ENCODE peak calls at places on chromosomes 4 and X, in ten cellular contexts. V is RWPE1; C is right atrium auricular region; O is osteocyte; Z is CD4-positive, alpha-beta T cell; K is A549; S is psoas muscle; J is endothelial cell; P is heart right ventricle; T is dorsolateral prefrontal cortex. G is an unnamed sample.

GRCh38 chr4:8472689-8473197 is 32.2 kb downstream of the TRMT44 start:
- DNase-seq in T (no peak), P (peak; percentile 41), C (no peak), Z (no peak), V (no peak), K (no peak), O (no peak), J (no peak), S (no peak), G (no peak)

GRCh38 chrX:119073200-119073905 is 560 bp downstream of the CT47C1 start:
- DNase-seq in P (no peak), J (no peak), C (no peak), K (no peak), T (no peak), O (peak; percentile 79), S (no peak), Z (no peak), V (no peak), G (no peak)

GRCh38 chr4:52939739-52940138 is 77.6 kb downstream of the RASL11B start:
- DNase-seq in O (no peak), P (no peak), K (no peak), T (peak; percentile 36), J (no peak), V (no peak), Z (no peak), S (no peak), C (no peak), G (no peak)

GRCh38 chr4:168766537-168767316 is 243.3 kb downstream of the CBR4 start:
- DNase-seq in C (no peak), Z (no peak), P (no peak), T (no peak), K (no peak), V (no peak), J (no peak), O (no peak), S (no peak), G (no peak)

GRCh38 chrX:149845385-149845784 is 35.6 kb upstream of the MAGEA8 start:
- DNase-seq in C (no peak), K (no peak), S (no peak), O (no peak), T (no peak), V (no peak), J (no peak), P (no peak), Z (no peak), G (no peak)

GRCh38 chr4:139301821-139302611 is at the start of gene NDUFC1:
- DNase-seq in S (peak; percentile 76), P (peak; percentile 43), Z (peak; percentile 38), O (peak; percentile 85), V (peak; percentile 60), K (peak; percentile 59), C (peak; percentile 64), T (peak; percentile 43), J (peak; percentile 46), G (peak; percentile 67)

GRCh38 chr4:94488667-94489066 is 36.9 kb downstream of the PDLIM5 start:
- DNase-seq in T (no peak), K (peak; percentile 82), Z (no peak), V (peak; percentile 85), C (no peak), P (no peak), J (no peak), S (no peak), O (no peak), G (no peak)

GRCh38 chr4:74042681-74043080 is 4.2 kb upstream of the CXCL3 start:
- DNase-seq in C (no peak), Z (no peak), J (no peak), T (no peak), O (no peak), S (no peak), V (no peak), K (no peak), P (no peak), G (no peak)

GRCh38 chrX:30627818-30628652 is 25.2 kb upstream of the GK start:
- DNase-seq in Z (no peak), K (peak; percentile 22), T (no peak), O (no peak), J (no peak), S (no peak), V (no peak), P (no peak), C (no peak), G (no peak)

GRCh38 chr4:6957148-6957520 is 47.5 kb downstream of the TBC1D14 start:
- DNase-seq in S (no peak), P (no peak), C (no peak), T (no peak), O (no peak), V (no peak), Z (no peak), K (no peak), J (no peak), G (no peak)

GRCh38 chr4:85475631-85476233 is 782 bp downstream of the ARHGAP24 start:
- DNase-seq in P (peak; percentile 34), J (peak; percentile 54), V (no peak), T (no peak), Z (no peak), S (peak; percentile 50), K (peak; percentile 42), O (no peak), C (no peak), G (no peak)

GRCh38 chr4:41213563-41214157 is 682 bp downstream of the APBB2 start:
- DNase-seq in C (no peak), P (peak; percentile 37), O (no peak), V (no peak), T (no peak), Z (no peak), K (no peak), S (peak; percentile 57), J (peak; percentile 43), G (no peak)
- TF ChIP-seq CTCF in C (no peak), P (no peak), O (no peak), V (no peak), T (no peak), Z (no peak), K (no peak), S (no peak), J (no peak), G (no peak)

GRCh38 chrX:39650883-39651282 is 446.9 kb downstream of the BCOR start:
- DNase-seq in T (no peak), K (no peak), O (no peak), C (no peak), S (no peak), Z (no peak), V (no peak), J (no peak), P (no peak), G (no peak)

GRCh38 chrX:39654952-39655351 is 442.8 kb downstream of the BCOR start:
- DNase-seq in V (no peak), S (no peak), T (no peak), P (no peak), Z (no peak), K (no peak), C (no peak), O (no peak), J (no peak), G (no peak)

GRCh38 chrX:39653656-39654055 is 444.1 kb downstream of the BCOR start:
- DNase-seq in Z (no peak), V (no peak), O (no peak), K (no peak), S (no peak), J (no peak), P (no peak), C (no peak), T (peak; percentile 61), G (no peak)

GRCh38 chrX:39654183-39654925 is 443.4 kb downstream of the BCOR start:
- DNase-seq in K (no peak), Z (no peak), J (no peak), V (no peak), T (no peak), P (no peak), O (no peak), C (no peak), S (no peak), G (no peak)

DNA sequence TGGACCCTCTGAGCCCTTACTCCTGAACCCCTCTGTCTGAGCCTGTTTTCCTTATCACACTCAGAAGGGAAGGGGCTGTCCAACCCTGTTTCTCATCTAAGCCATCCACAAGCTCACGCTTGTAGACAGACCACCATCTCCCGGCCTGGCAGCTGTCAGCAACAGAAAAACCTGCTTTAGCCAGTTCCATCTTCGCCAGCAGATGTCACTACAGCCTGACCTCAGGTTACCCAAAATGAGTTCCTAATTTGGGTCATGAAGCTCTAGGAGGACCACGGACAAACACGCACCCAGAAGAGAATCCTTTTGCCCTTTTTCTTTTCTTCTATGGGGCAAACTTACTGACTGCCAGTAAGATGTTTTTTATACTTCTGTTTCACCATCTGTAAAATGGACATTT is 445.4 kb downstream of the BCOR start:
- DNase-seq in C (no peak), P (no peak), O (no peak), Z (no peak), T (no peak), V (no peak), K (peak; percentile 29), S (no peak), J (peak; percentile 10), G (no peak)
- TF ChIP-seq CTCF in C (no peak), P (peak; percentile 54), O (peak; percentile 39), Z (no peak), T (peak; percentile 18), V (peak; percentile 18), K (peak; percentile 39), S (peak; percentile 36), J (no peak), G (no peak)

GRCh38 chrX:23398570-23398969 is 63.9 kb downstream of the PTCHD1 start:
- DNase-seq in V (no peak), J (no peak), S (no peak), C (no peak), T (no peak), P (no peak), Z (no peak), O (no peak), K (no peak), G (no peak)

DNA sequence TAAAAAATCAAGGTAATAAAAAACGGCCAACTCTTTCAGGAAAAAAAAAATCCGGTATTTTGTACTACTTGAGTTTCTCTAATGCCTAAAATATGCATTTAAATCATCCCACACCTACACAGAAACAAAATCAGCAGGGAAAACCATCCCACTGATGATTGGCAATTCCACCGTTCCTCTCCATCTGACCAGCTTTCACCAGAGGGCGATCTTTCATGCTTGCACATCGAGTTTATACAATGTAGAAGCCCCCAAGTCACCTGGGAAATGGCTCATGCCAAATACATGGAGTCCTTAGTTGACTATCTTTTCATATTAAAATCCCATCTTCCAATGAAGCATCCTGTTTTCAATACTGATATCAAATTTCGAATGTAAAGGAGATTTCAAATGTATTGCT is 69.2 kb downstream of the PTCHD1 start:
- DNase-seq in V (no peak), O (no peak), J (no peak), P (no peak), C (no peak), K (peak; percentile 7), Z (no peak), T (no peak), S (no peak), G (no peak)
- TF ChIP-seq CTCF in V (no peak), O (peak; percentile 12), J (no peak), P (no peak), C (no peak), K (no peak), Z (no peak), T (no peak), S (peak; percentile 18), G (no peak)

DNA sequence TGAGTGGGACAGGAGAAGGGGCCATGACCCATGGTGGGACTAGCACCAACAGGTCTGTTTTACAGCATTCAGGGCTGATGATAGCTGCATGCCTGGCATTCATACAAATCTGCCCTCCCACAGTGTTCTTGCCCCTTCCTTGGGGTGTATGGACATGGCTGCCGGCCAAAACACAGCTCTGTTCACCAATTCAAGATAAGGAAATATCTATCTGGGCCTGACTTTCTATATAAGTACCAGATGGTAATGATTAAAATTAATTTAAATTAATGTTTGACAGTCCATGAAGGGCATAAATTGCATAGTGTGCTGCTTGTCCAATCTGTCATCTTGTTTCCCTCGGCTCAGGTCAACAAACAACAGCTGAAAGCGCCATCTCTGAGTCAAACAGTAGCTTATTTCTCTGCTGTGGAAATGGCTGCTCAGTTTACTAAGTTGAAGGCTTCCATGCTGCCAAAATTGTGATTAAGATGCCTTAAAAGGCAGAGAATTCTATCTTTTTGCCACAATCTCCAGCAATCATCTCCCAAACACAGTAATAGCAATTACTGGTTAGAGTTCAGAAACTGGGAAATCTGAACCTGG is 67.0 kb upstream of the TSPAN7 start:
- DNase-seq in O (no peak), V (no peak), K (no peak), P (no peak), Z (no peak), J (no peak), S (no peak), T (no peak), C (no peak), G (no peak)
- TF ChIP-seq CTCF in O (no peak), V (no peak), K (no peak), P (no peak), Z (no peak), J (no peak), S (no peak), T (no peak), C (no peak), G (no peak)

G was measured in activated B cell treated with CpG ODN at 0.5 μM for 24 hours.